ENCODE peak calls at places on chromosomes 2 and 18, in eight cellular contexts. One of them, this sample, is unnamed.

GRCh38 chr2:150319632-150320555 is 167.6 kb downstream of the RND3 start:
- DNase-seq in NB4: no peak
- DNase-seq in AG10803: no peak
- DNase-seq in endodermal cell: no peak
- DNase-seq in astrocyte of the spinal cord: no peak
- DNase-seq in esophagus squamous epithelium: no peak
- DNase-seq in PC-9: no peak
- DNase-seq in CD4-positive, alpha-beta T cell: no peak
- DNase-seq in this sample: no peak

GRCh38 chr2:222709191-222709891 is 37.9 kb downstream of the MOGAT1 start:
- DNase-seq in NB4: peak
- DNase-seq in AG10803: peak
- DNase-seq in endodermal cell: peak
- DNase-seq in astrocyte of the spinal cord: peak
- DNase-seq in esophagus squamous epithelium: no peak
- DNase-seq in PC-9: peak
- DNase-seq in CD4-positive, alpha-beta T cell: no peak
- DNase-seq in this sample: no peak

GRCh38 chr2:197028230-197028629 is 101.7 kb upstream of the PGAP1 start:
- DNase-seq in NB4: no peak
- DNase-seq in AG10803: peak
- DNase-seq in endodermal cell: no peak
- DNase-seq in astrocyte of the spinal cord: peak
- DNase-seq in esophagus squamous epithelium: no peak
- DNase-seq in PC-9: peak
- DNase-seq in CD4-positive, alpha-beta T cell: no peak
- DNase-seq in this sample: no peak

GRCh38 chr2:46135936-46136335 is 161.3 kb upstream of the EPAS1 start:
- DNase-seq in NB4: no peak
- DNase-seq in AG10803: peak
- DNase-seq in endodermal cell: no peak
- DNase-seq in astrocyte of the spinal cord: peak
- DNase-seq in esophagus squamous epithelium: no peak
- DNase-seq in PC-9: no peak
- DNase-seq in CD4-positive, alpha-beta T cell: no peak
- DNase-seq in this sample: no peak

GRCh38 chr2:42132966-42133641 is 36.0 kb upstream of the EML4 start:
- DNase-seq in NB4: peak
- DNase-seq in AG10803: peak
- DNase-seq in endodermal cell: peak
- DNase-seq in astrocyte of the spinal cord: peak
- DNase-seq in esophagus squamous epithelium: peak
- DNase-seq in PC-9: peak
- DNase-seq in CD4-positive, alpha-beta T cell: peak
- DNase-seq in this sample: peak

GRCh38 chr2:190862591-190862991 is 18.0 kb upstream of the GLS start:
- DNase-seq in NB4: peak
- DNase-seq in AG10803: peak
- DNase-seq in endodermal cell: no peak
- DNase-seq in astrocyte of the spinal cord: no peak
- DNase-seq in esophagus squamous epithelium: no peak
- DNase-seq in PC-9: no peak
- DNase-seq in CD4-positive, alpha-beta T cell: no peak
- DNase-seq in this sample: no peak

GRCh38 chr2:239932881-239933735 is 92.0 kb downstream of the NDUFA10 start:
- DNase-seq in NB4: no peak
- DNase-seq in AG10803: no peak
- DNase-seq in endodermal cell: peak
- DNase-seq in astrocyte of the spinal cord: no peak
- DNase-seq in esophagus squamous epithelium: no peak
- DNase-seq in PC-9: no peak
- DNase-seq in CD4-positive, alpha-beta T cell: no peak
- DNase-seq in this sample: no peak

GRCh38 chr2:31539505-31539904 is 41.2 kb downstream of the SRD5A2 start:
- DNase-seq in NB4: no peak
- DNase-seq in AG10803: no peak
- DNase-seq in endodermal cell: peak
- DNase-seq in astrocyte of the spinal cord: no peak
- DNase-seq in esophagus squamous epithelium: no peak
- DNase-seq in PC-9: no peak
- DNase-seq in CD4-positive, alpha-beta T cell: no peak
- DNase-seq in this sample: no peak

GRCh38 chr2:112149866-112150435 is 11.8 kb downstream of the FBLN7 start:
- DNase-seq in NB4: no peak
- DNase-seq in AG10803: no peak
- DNase-seq in endodermal cell: no peak
- DNase-seq in astrocyte of the spinal cord: no peak
- DNase-seq in esophagus squamous epithelium: no peak
- DNase-seq in PC-9: no peak
- DNase-seq in CD4-positive, alpha-beta T cell: no peak
- DNase-seq in this sample: no peak

GRCh38 chr2:85787282-85787980 is 33.6 kb downstream of the ATOH8 start:
- DNase-seq in NB4: no peak
- DNase-seq in AG10803: no peak
- DNase-seq in endodermal cell: no peak
- DNase-seq in astrocyte of the spinal cord: no peak
- DNase-seq in esophagus squamous epithelium: no peak
- DNase-seq in PC-9: no peak
- DNase-seq in CD4-positive, alpha-beta T cell: no peak
- DNase-seq in this sample: no peak

GRCh38 chr2:12313445-12314118 is 403.2 kb upstream of the TRIB2 start:
- DNase-seq in NB4: no peak
- DNase-seq in AG10803: no peak
- DNase-seq in endodermal cell: no peak
- DNase-seq in astrocyte of the spinal cord: peak
- DNase-seq in esophagus squamous epithelium: no peak
- DNase-seq in PC-9: no peak
- DNase-seq in CD4-positive, alpha-beta T cell: no peak
- DNase-seq in this sample: no peak

GRCh38 chr2:20050104-20050711 is 1.2 kb downstream of the LAPTM4A start:
- DNase-seq in NB4: peak
- DNase-seq in AG10803: peak
- DNase-seq in endodermal cell: no peak
- DNase-seq in astrocyte of the spinal cord: peak
- DNase-seq in esophagus squamous epithelium: no peak
- DNase-seq in PC-9: peak
- DNase-seq in CD4-positive, alpha-beta T cell: peak
- DNase-seq in this sample: no peak

GRCh38 chr2:33214436-33214835 is 262.0 kb upstream of the RASGRP3 start:
- DNase-seq in NB4: no peak
- DNase-seq in AG10803: no peak
- DNase-seq in endodermal cell: no peak
- DNase-seq in astrocyte of the spinal cord: peak
- DNase-seq in esophagus squamous epithelium: no peak
- DNase-seq in PC-9: no peak
- DNase-seq in CD4-positive, alpha-beta T cell: no peak
- DNase-seq in this sample: no peak

GRCh38 chr18:9712130-9712577 is 4.1 kb downstream of the RAB31 start:
- DNase-seq in NB4: no peak
- DNase-seq in AG10803: no peak
- DNase-seq in endodermal cell: no peak
- DNase-seq in astrocyte of the spinal cord: no peak
- DNase-seq in esophagus squamous epithelium: no peak
- DNase-seq in PC-9: no peak
- DNase-seq in CD4-positive, alpha-beta T cell: no peak
- DNase-seq in this sample: no peak

GRCh38 chr18:9172506-9173127 is 36.0 kb downstream of the ANKRD12 start:
- DNase-seq in NB4: peak
- DNase-seq in AG10803: no peak
- DNase-seq in endodermal cell: no peak
- DNase-seq in astrocyte of the spinal cord: no peak
- DNase-seq in esophagus squamous epithelium: no peak
- DNase-seq in PC-9: no peak
- DNase-seq in CD4-positive, alpha-beta T cell: no peak
- DNase-seq in this sample: no peak

GRCh38 chr2:240252191-240252871 is 111.9 kb upstream of the OTOS start:
- DNase-seq in NB4: no peak
- DNase-seq in AG10803: no peak
- DNase-seq in endodermal cell: peak
- DNase-seq in astrocyte of the spinal cord: no peak
- DNase-seq in esophagus squamous epithelium: no peak
- DNase-seq in PC-9: no peak
- DNase-seq in CD4-positive, alpha-beta T cell: no peak
- DNase-seq in this sample: no peak

GRCh38 chr2:232292395-232293154 is 86.0 kb upstream of the ALPP start:
- DNase-seq in NB4: peak
- DNase-seq in AG10803: peak
- DNase-seq in endodermal cell: peak
- DNase-seq in astrocyte of the spinal cord: peak
- DNase-seq in esophagus squamous epithelium: no peak
- DNase-seq in PC-9: peak
- DNase-seq in CD4-positive, alpha-beta T cell: peak
- DNase-seq in this sample: peak

GRCh38 chr2:126638781-126639180 is 17.2 kb upstream of the GYPC start:
- DNase-seq in NB4: no peak
- DNase-seq in AG10803: no peak
- DNase-seq in endodermal cell: peak
- DNase-seq in astrocyte of the spinal cord: no peak
- DNase-seq in esophagus squamous epithelium: no peak
- DNase-seq in PC-9: no peak
- DNase-seq in CD4-positive, alpha-beta T cell: no peak
- DNase-seq in this sample: no peak
- TF ChIP-seq CTCF in NB4: no peak
- TF ChIP-seq CTCF in AG10803: no peak
- TF ChIP-seq CTCF in endodermal cell: no peak
- TF ChIP-seq CTCF in astrocyte of the spinal cord: no peak
- TF ChIP-seq CTCF in esophagus squamous epithelium: no peak
- TF ChIP-seq CTCF in PC-9: no peak
- TF ChIP-seq CTCF in CD4-positive, alpha-beta T cell: no peak
- TF ChIP-seq CTCF in this sample: no peak

DNA sequence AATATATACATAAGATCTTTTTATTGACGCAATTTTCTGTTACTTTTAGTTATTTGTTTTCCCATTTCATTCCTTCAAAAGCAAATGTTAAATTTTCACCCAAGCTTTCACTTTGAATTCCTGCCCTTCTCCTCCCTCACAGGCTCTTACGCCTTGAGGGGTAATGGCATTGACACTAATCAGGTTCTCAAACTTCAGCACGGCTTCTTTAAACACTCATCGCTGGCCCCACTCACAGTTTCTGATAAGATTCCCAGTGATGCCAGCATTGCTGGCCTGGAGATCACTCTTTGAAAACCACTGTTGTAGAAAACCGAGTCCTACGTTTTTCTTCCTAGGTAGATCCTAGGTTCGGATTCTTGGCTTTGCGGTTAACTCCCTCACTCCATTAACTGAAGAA is 105.6 kb upstream of the EPB41L3 start:
- DNase-seq in NB4: no peak
- DNase-seq in AG10803: no peak
- DNase-seq in endodermal cell: no peak
- DNase-seq in astrocyte of the spinal cord: no peak
- DNase-seq in esophagus squamous epithelium: no peak
- DNase-seq in PC-9: no peak
- DNase-seq in CD4-positive, alpha-beta T cell: no peak
- DNase-seq in this sample: no peak
- TF ChIP-seq CTCF in NB4: no peak
- TF ChIP-seq CTCF in AG10803: no peak
- TF ChIP-seq CTCF in endodermal cell: no peak
- TF ChIP-seq CTCF in astrocyte of the spinal cord: no peak
- TF ChIP-seq CTCF in esophagus squamous epithelium: no peak
- TF ChIP-seq CTCF in PC-9: no peak
- TF ChIP-seq CTCF in CD4-positive, alpha-beta T cell: no peak
- TF ChIP-seq CTCF in this sample: no peak

GRCh38 chr18:37261988-37262387 is 303.6 kb downstream of the CELF4 start:
- DNase-seq in NB4: no peak
- DNase-seq in AG10803: no peak
- DNase-seq in endodermal cell: no peak
- DNase-seq in astrocyte of the spinal cord: no peak
- DNase-seq in esophagus squamous epithelium: no peak
- DNase-seq in PC-9: no peak
- DNase-seq in CD4-positive, alpha-beta T cell: no peak
- DNase-seq in this sample: no peak

GRCh38 chr18:37270046-37270665 is 295.4 kb downstream of the CELF4 start:
- DNase-seq in NB4: peak
- DNase-seq in AG10803: peak
- DNase-seq in endodermal cell: peak
- DNase-seq in astrocyte of the spinal cord: peak
- DNase-seq in esophagus squamous epithelium: no peak
- DNase-seq in PC-9: peak
- DNase-seq in CD4-positive, alpha-beta T cell: no peak
- DNase-seq in this sample: no peak

GRCh38 chr18:37265382-37265781 is 300.2 kb downstream of the CELF4 start:
- DNase-seq in NB4: no peak
- DNase-seq in AG10803: no peak
- DNase-seq in endodermal cell: no peak
- DNase-seq in astrocyte of the spinal cord: no peak
- DNase-seq in esophagus squamous epithelium: no peak
- DNase-seq in PC-9: no peak
- DNase-seq in CD4-positive, alpha-beta T cell: no peak
- DNase-seq in this sample: no peak

GRCh38 chr18:37264956-37265355 is 300.6 kb downstream of the CELF4 start:
- DNase-seq in NB4: no peak
- DNase-seq in AG10803: no peak
- DNase-seq in endodermal cell: no peak
- DNase-seq in astrocyte of the spinal cord: no peak
- DNase-seq in esophagus squamous epithelium: no peak
- DNase-seq in PC-9: no peak
- DNase-seq in CD4-positive, alpha-beta T cell: no peak
- DNase-seq in this sample: no peak

GRCh38 chr18:37266290-37266689 is 299.3 kb downstream of the CELF4 start:
- DNase-seq in NB4: no peak
- DNase-seq in AG10803: no peak
- DNase-seq in endodermal cell: peak
- DNase-seq in astrocyte of the spinal cord: no peak
- DNase-seq in esophagus squamous epithelium: no peak
- DNase-seq in PC-9: no peak
- DNase-seq in CD4-positive, alpha-beta T cell: no peak
- DNase-seq in this sample: no peak
- TF ChIP-seq CTCF in NB4: peak
- TF ChIP-seq CTCF in AG10803: no peak
- TF ChIP-seq CTCF in endodermal cell: peak
- TF ChIP-seq CTCF in astrocyte of the spinal cord: no peak
- TF ChIP-seq CTCF in esophagus squamous epithelium: no peak
- TF ChIP-seq CTCF in PC-9: peak
- TF ChIP-seq CTCF in CD4-positive, alpha-beta T cell: no peak
- TF ChIP-seq CTCF in this sample: no peak

GRCh38 chr2:77522883-77523282 is 707 bp upstream of the LRRTM4 start:
- DNase-seq in NB4: no peak
- DNase-seq in AG10803: no peak
- DNase-seq in endodermal cell: no peak
- DNase-seq in astrocyte of the spinal cord: no peak
- DNase-seq in esophagus squamous epithelium: no peak
- DNase-seq in PC-9: no peak
- DNase-seq in CD4-positive, alpha-beta T cell: no peak
- DNase-seq in this sample: no peak

GRCh38 chr2:77519888-77520506 is 2.2 kb downstream of the LRRTM4 start:
- DNase-seq in NB4: no peak
- DNase-seq in AG10803: no peak
- DNase-seq in endodermal cell: no peak
- DNase-seq in astrocyte of the spinal cord: no peak
- DNase-seq in esophagus squamous epithelium: no peak
- DNase-seq in PC-9: no peak
- DNase-seq in CD4-positive, alpha-beta T cell: no peak
- DNase-seq in this sample: no peak

GRCh38 chr2:77521482-77521881 is 694 bp downstream of the LRRTM4 start:
- DNase-seq in NB4: no peak
- DNase-seq in AG10803: no peak
- DNase-seq in endodermal cell: no peak
- DNase-seq in astrocyte of the spinal cord: no peak
- DNase-seq in esophagus squamous epithelium: no peak
- DNase-seq in PC-9: no peak
- DNase-seq in CD4-positive, alpha-beta T cell: no peak
- DNase-seq in this sample: no peak

GRCh38 chr2:77520981-77521380 is 1.2 kb downstream of the LRRTM4 start:
- DNase-seq in NB4: no peak
- DNase-seq in AG10803: no peak
- DNase-seq in endodermal cell: no peak
- DNase-seq in astrocyte of the spinal cord: peak
- DNase-seq in esophagus squamous epithelium: no peak
- DNase-seq in PC-9: no peak
- DNase-seq in CD4-positive, alpha-beta T cell: no peak
- DNase-seq in this sample: no peak

GRCh38 chr2:77521931-77522470 is at the start of gene LRRTM4:
- DNase-seq in NB4: peak
- DNase-seq in AG10803: no peak
- DNase-seq in endodermal cell: peak
- DNase-seq in astrocyte of the spinal cord: peak
- DNase-seq in esophagus squamous epithelium: no peak
- DNase-seq in PC-9: no peak
- DNase-seq in CD4-positive, alpha-beta T cell: no peak
- DNase-seq in this sample: no peak
- TF ChIP-seq CTCF in NB4: no peak
- TF ChIP-seq CTCF in AG10803: no peak
- TF ChIP-seq CTCF in endodermal cell: peak
- TF ChIP-seq CTCF in astrocyte of the spinal cord: no peak
- TF ChIP-seq CTCF in esophagus squamous epithelium: no peak
- TF ChIP-seq CTCF in PC-9: no peak
- TF ChIP-seq CTCF in CD4-positive, alpha-beta T cell: no peak
- TF ChIP-seq CTCF in this sample: no peak